ENCODE peak calls at places on chromosomes 12 and 14, in five cellular contexts. H, X, K, L and Y are unnamed samples.
A peak's percentile ranks its signal among the peaks of the same experiment; 100 is the strongest.

GRCh38 chr12:101925352-101925751 is 48.0 kb downstream of the DRAM1 start:
- DNase-seq in H (no peak), X (peak; percentile 97), K (peak; percentile 27), L (no peak), Y (no peak)

GRCh38 chr12:129902371-129903091 is 1.3 kb downstream of the TMEM132D start:
- DNase-seq in H (no peak), X (no peak), K (no peak), L (no peak), Y (no peak)

GRCh38 chr14:90544566-90544965 is 147.7 kb downstream of the CALM1 start:
- DNase-seq in H (no peak), X (no peak), K (no peak), L (no peak), Y (no peak)

GRCh38 chr12:26281320-26281719 is 85.9 kb downstream of the SSPN start:
- DNase-seq in H (no peak), X (no peak), K (no peak), L (peak; percentile 35), Y (no peak)

GRCh38 chr12:68808388-68809189 is 612 bp downstream of the MDM2 start:
- DNase-seq in H (peak; percentile 66), X (peak; percentile 75), K (peak; percentile 87), L (peak; percentile 66), Y (peak; percentile 23)

GRCh38 chr12:89529738-89530137 is 3.9 kb upstream of the POC1B start:
- DNase-seq in H (peak; percentile 23), X (no peak), K (no peak), L (peak; percentile 69), Y (peak; percentile 47)

GRCh38 chr14:72699852-72700257 is 194.0 kb downstream of the DPF3 start:
- DNase-seq in H (no peak), X (peak; percentile 51), K (peak; percentile 25), L (no peak), Y (no peak)

GRCh38 chr12:117235261-117235660 is 45.0 kb upstream of the FBXO21 start:
- DNase-seq in H (no peak), X (no peak), K (no peak), L (no peak), Y (no peak)

GRCh38 chr14:104287301-104288009 is 149.1 kb downstream of the KIF26A start:
- DNase-seq in H (no peak), X (no peak), K (no peak), L (no peak), Y (no peak)

GRCh38 chr12:107196681-107197080 is 103.3 kb upstream of the CRY1 start:
- DNase-seq in H (no peak), X (peak; percentile 33), K (no peak), L (no peak), Y (no peak)

GRCh38 chr12:132559652-132560420 is 50.5 kb downstream of the LRCOL1 start:
- DNase-seq in H (peak; percentile 32), X (no peak), K (peak; percentile 45), L (peak; percentile 30), Y (no peak)

GRCh38 chr12:131564843-131565242 is 146.0 kb upstream of the SFSWAP start:
- DNase-seq in H (no peak), X (no peak), K (no peak), L (no peak), Y (no peak)

GRCh38 chr14:64114166-64114565 is 180.0 kb downstream of the ESR2 start:
- DNase-seq in H (no peak), X (no peak), K (peak; percentile 47), L (no peak), Y (no peak)

GRCh38 chr14:23723911-23724310 is 87.7 kb downstream of the DHRS2 start:
- DNase-seq in H (no peak), X (no peak), K (no peak), L (no peak), Y (no peak)

GRCh38 chr12:60106207-60106606 is 510.4 kb downstream of the SLC16A7 start:
- DNase-seq in H (no peak), X (no peak), K (no peak), L (no peak), Y (no peak)

GRCh38 chr12:57904426-57904825 is 36.9 kb upstream of the ATP23 start:
- DNase-seq in H (no peak), X (no peak), K (no peak), L (no peak), Y (no peak)

GRCh38 chr14:70005281-70005805 is 126.1 kb downstream of the SMOC1 start:
- DNase-seq in H (no peak), X (no peak), K (peak; percentile 32), L (no peak), Y (no peak)

GRCh38 chr12:30067156-30067555 is 283.4 kb upstream of the TMTC1 start:
- DNase-seq in H (no peak), X (no peak), K (no peak), L (no peak), Y (no peak)

GRCh38 chr12:110345963-110346362 is 57.5 kb downstream of the ANAPC7 start:
- DNase-seq in H (no peak), X (no peak), K (no peak), L (no peak), Y (no peak)

GRCh38 chr14:72404106-72404774 is 472.0 kb downstream of the RGS6 start:
- DNase-seq in H (no peak), X (no peak), K (no peak), L (no peak), Y (no peak)

GRCh38 chr12:124759841-124760508 is 103.7 kb downstream of the SCARB1 start:
- DNase-seq in H (no peak), X (no peak), K (no peak), L (no peak), Y (no peak)

GRCh38 chr14:61322011-61322798 is 826 bp downstream of the PRKCH start:
- DNase-seq in H (no peak), X (no peak), K (peak; percentile 72), L (no peak), Y (no peak)

GRCh38 chr12:93441111-93441616 is 583 bp downstream of the UBE2N start:
- DNase-seq in H (peak; percentile 51), X (no peak), K (peak; percentile 50), L (peak; percentile 11), Y (no peak)

GRCh38 chr12:116122639-116123038 is 154.9 kb downstream of the MED13L start:
- DNase-seq in H (no peak), X (no peak), K (no peak), L (no peak), Y (no peak)

GRCh38 chr12:48184549-48184922 is 1.1 kb downstream of the CCDC184 start:
- DNase-seq in H (no peak), X (no peak), K (no peak), L (no peak), Y (no peak)

GRCh38 chr12:106248849-106249371 is 1.1 kb upstream of the CKAP4 start:
- DNase-seq in H (peak; percentile 29), X (no peak), K (peak; percentile 54), L (peak; percentile 30), Y (no peak)

GRCh38 chr12:52055781-52056711 is 4.8 kb downstream of the NR4A1 start:
- DNase-seq in H (no peak), X (no peak), K (no peak), L (peak; percentile 87), Y (no peak)

GRCh38 chr14:106620368-106620767 is 1094.0 kb downstream of the TMEM121 start:
- DNase-seq in H (no peak), X (no peak), K (no peak), L (no peak), Y (no peak)

GRCh38 chr12:93972411-93973208 is 175.8 kb upstream of the PLXNC1 start:
- DNase-seq in H (no peak), X (peak; percentile 20), K (no peak), L (no peak), Y (no peak)

GRCh38 chr12:127393896-127394295 is 873.1 kb upstream of the TMEM132C start:
- DNase-seq in H (no peak), X (no peak), K (no peak), L (no peak), Y (no peak)

GRCh38 chr12:120364487-120364886 is 4.5 kb downstream of the MSI1 start:
- DNase-seq in H (no peak), X (no peak), K (peak; percentile 60), L (no peak), Y (no peak)

GRCh38 chr14:50340045-50340444 is 27.9 kb downstream of the DMAC2L start:
- DNase-seq in H (no peak), X (no peak), K (no peak), L (no peak), Y (no peak)

GRCh38 chr14:64707661-64708060 is 3.4 kb downstream of the PLEKHG3 start:
- DNase-seq in H (no peak), X (peak; percentile 53), K (no peak), L (no peak), Y (no peak)

GRCh38 chr12:57216014-57216891 is at the start of gene NXPH4:
- DNase-seq in H (peak; percentile 59), X (no peak), K (peak; percentile 47), L (no peak), Y (no peak)

GRCh38 chr12:48977290-48978281 is 536 bp upstream of the WNT1 start:
- DNase-seq in H (peak; percentile 74), X (no peak), K (peak; percentile 73), L (no peak), Y (peak; percentile 29)

GRCh38 chr12:42590324-42590934 is 883 bp upstream of the PRICKLE1 start:
- DNase-seq in H (peak; percentile 17), X (no peak), K (peak; percentile 25), L (no peak), Y (no peak)

GRCh38 chr12:115869604-115870003 is 407.9 kb downstream of the MED13L start:
- DNase-seq in H (no peak), X (no peak), K (no peak), L (no peak), Y (no peak)